ENCODE peak calls at places on chromosomes 3 and 15, in six cellular contexts. One of them, this sample, is unnamed.

GRCh38 chr15:73709671-73710070 is 25.5 kb downstream of the CD276 start:
- DNase-seq in SK-N-SH: no peak
- DNase-seq in activated CD8-positive, alpha-beta memory T cell treated with anti-CD3 and anti-CD28 coated beads for 48 hours: no peak
- DNase-seq in posterior cingulate gyrus: no peak
- DNase-seq in stimulated activated CD4-positive, alpha-beta T cell treated with anti-CD3 and anti-CD28 coated beads, Interleukin-1b, Interleukin-23, amount 100 ng/mL, for 1 hour: no peak
- DNase-seq in GM20000: no peak
- DNase-seq in this sample: no peak

GRCh38 chr3:190261740-190262139 is 60.5 kb downstream of the CLDN1 start:
- DNase-seq in SK-N-SH: no peak
- DNase-seq in activated CD8-positive, alpha-beta memory T cell treated with anti-CD3 and anti-CD28 coated beads for 48 hours: no peak
- DNase-seq in posterior cingulate gyrus: no peak
- DNase-seq in stimulated activated CD4-positive, alpha-beta T cell treated with anti-CD3 and anti-CD28 coated beads, Interleukin-1b, Interleukin-23, amount 100 ng/mL, for 1 hour: no peak
- DNase-seq in GM20000: no peak
- DNase-seq in this sample: no peak

GRCh38 chr3:58347984-58348383 is 15.3 kb downstream of the PXK start:
- DNase-seq in SK-N-SH: no peak
- DNase-seq in activated CD8-positive, alpha-beta memory T cell treated with anti-CD3 and anti-CD28 coated beads for 48 hours: no peak
- DNase-seq in posterior cingulate gyrus: no peak
- DNase-seq in stimulated activated CD4-positive, alpha-beta T cell treated with anti-CD3 and anti-CD28 coated beads, Interleukin-1b, Interleukin-23, amount 100 ng/mL, for 1 hour: no peak
- DNase-seq in GM20000: no peak
- DNase-seq in this sample: no peak

GRCh38 chr3:128072454-128073184 is 20.4 kb downstream of the SEC61A1 start:
- DNase-seq in SK-N-SH: no peak
- DNase-seq in activated CD8-positive, alpha-beta memory T cell treated with anti-CD3 and anti-CD28 coated beads for 48 hours: no peak
- DNase-seq in posterior cingulate gyrus: no peak
- DNase-seq in stimulated activated CD4-positive, alpha-beta T cell treated with anti-CD3 and anti-CD28 coated beads, Interleukin-1b, Interleukin-23, amount 100 ng/mL, for 1 hour: no peak
- DNase-seq in GM20000: no peak
- DNase-seq in this sample: no peak

GRCh38 chr3:184368804-184369183 is 7.3 kb downstream of the POLR2H start:
- DNase-seq in SK-N-SH: no peak
- DNase-seq in activated CD8-positive, alpha-beta memory T cell treated with anti-CD3 and anti-CD28 coated beads for 48 hours: no peak
- DNase-seq in posterior cingulate gyrus: no peak
- DNase-seq in stimulated activated CD4-positive, alpha-beta T cell treated with anti-CD3 and anti-CD28 coated beads, Interleukin-1b, Interleukin-23, amount 100 ng/mL, for 1 hour: no peak
- DNase-seq in GM20000: no peak
- DNase-seq in this sample: no peak

GRCh38 chr3:183178833-183179549 is 16.5 kb upstream of the LAMP3 start:
- DNase-seq in SK-N-SH: peak
- DNase-seq in activated CD8-positive, alpha-beta memory T cell treated with anti-CD3 and anti-CD28 coated beads for 48 hours: no peak
- DNase-seq in posterior cingulate gyrus: peak
- DNase-seq in stimulated activated CD4-positive, alpha-beta T cell treated with anti-CD3 and anti-CD28 coated beads, Interleukin-1b, Interleukin-23, amount 100 ng/mL, for 1 hour: no peak
- DNase-seq in GM20000: peak
- DNase-seq in this sample: no peak

GRCh38 chr15:38401716-38402115 is 52.2 kb upstream of the FAM98B start:
- DNase-seq in SK-N-SH: no peak
- DNase-seq in activated CD8-positive, alpha-beta memory T cell treated with anti-CD3 and anti-CD28 coated beads for 48 hours: no peak
- DNase-seq in posterior cingulate gyrus: no peak
- DNase-seq in stimulated activated CD4-positive, alpha-beta T cell treated with anti-CD3 and anti-CD28 coated beads, Interleukin-1b, Interleukin-23, amount 100 ng/mL, for 1 hour: no peak
- DNase-seq in GM20000: no peak
- DNase-seq in this sample: no peak

GRCh38 chr3:32630266-32630665 is 54.7 kb upstream of the CNOT10 start:
- DNase-seq in SK-N-SH: no peak
- DNase-seq in activated CD8-positive, alpha-beta memory T cell treated with anti-CD3 and anti-CD28 coated beads for 48 hours: no peak
- DNase-seq in posterior cingulate gyrus: no peak
- DNase-seq in stimulated activated CD4-positive, alpha-beta T cell treated with anti-CD3 and anti-CD28 coated beads, Interleukin-1b, Interleukin-23, amount 100 ng/mL, for 1 hour: no peak
- DNase-seq in GM20000: no peak
- DNase-seq in this sample: no peak

GRCh38 chr15:100438570-100438969 is 90.2 kb downstream of the CERS3 start:
- DNase-seq in SK-N-SH: peak
- DNase-seq in activated CD8-positive, alpha-beta memory T cell treated with anti-CD3 and anti-CD28 coated beads for 48 hours: no peak
- DNase-seq in posterior cingulate gyrus: peak
- DNase-seq in stimulated activated CD4-positive, alpha-beta T cell treated with anti-CD3 and anti-CD28 coated beads, Interleukin-1b, Interleukin-23, amount 100 ng/mL, for 1 hour: no peak
- DNase-seq in GM20000: no peak
- DNase-seq in this sample: no peak

GRCh38 chr3:111072016-111072891 is 638 bp downstream of the NECTIN3 start:
- DNase-seq in SK-N-SH: no peak
- DNase-seq in activated CD8-positive, alpha-beta memory T cell treated with anti-CD3 and anti-CD28 coated beads for 48 hours: peak
- DNase-seq in posterior cingulate gyrus: peak
- DNase-seq in stimulated activated CD4-positive, alpha-beta T cell treated with anti-CD3 and anti-CD28 coated beads, Interleukin-1b, Interleukin-23, amount 100 ng/mL, for 1 hour: no peak
- DNase-seq in GM20000: no peak
- DNase-seq in this sample: no peak

GRCh38 chr3:124887177-124887995 is at the start of gene ITGB5:
- DNase-seq in SK-N-SH: peak
- DNase-seq in activated CD8-positive, alpha-beta memory T cell treated with anti-CD3 and anti-CD28 coated beads for 48 hours: peak
- DNase-seq in posterior cingulate gyrus: peak
- DNase-seq in stimulated activated CD4-positive, alpha-beta T cell treated with anti-CD3 and anti-CD28 coated beads, Interleukin-1b, Interleukin-23, amount 100 ng/mL, for 1 hour: no peak
- DNase-seq in GM20000: peak
- DNase-seq in this sample: peak